ENCODE peak calls at places on chromosomes 13 and 19, in four cellular contexts. One of them, this sample, is unnamed.

GRCh38 chr19:367963-368623 is 23.5 kb upstream of the MIER2 start:
- DNase-seq in tibial nerve: no peak
- DNase-seq in right cardiac atrium: no peak
- DNase-seq in heart right ventricle: no peak
- DNase-seq in this sample: no peak

GRCh38 chr19:32416749-32417469 is 11.3 kb downstream of the DPY19L3 start:
- DNase-seq in tibial nerve: no peak
- DNase-seq in heart right ventricle: no peak
- DNase-seq in right cardiac atrium: peak; percentile 48
- DNase-seq in this sample: no peak

GRCh38 chr19:18291019-18291524 is 9.7 kb upstream of the JUND start:
- DNase-seq in heart right ventricle: no peak
- DNase-seq in tibial nerve: no peak
- DNase-seq in right cardiac atrium: no peak
- DNase-seq in this sample: peak; percentile 65

GRCh38 chr13:113537909-113538688 is 46.5 kb upstream of the TFDP1 start:
- DNase-seq in tibial nerve: no peak
- DNase-seq in heart right ventricle: no peak
- DNase-seq in right cardiac atrium: no peak
- DNase-seq in this sample: no peak

GRCh38 chr13:45479661-45480060 is 14.9 kb downstream of the COG3 start:
- DNase-seq in heart right ventricle: no peak
- DNase-seq in tibial nerve: no peak
- DNase-seq in right cardiac atrium: no peak
- DNase-seq in this sample: no peak

GRCh38 chr13:33509642-33510229 is 224.2 kb upstream of the STARD13 start:
- DNase-seq in right cardiac atrium: peak; percentile 51
- DNase-seq in heart right ventricle: peak; percentile 62
- DNase-seq in tibial nerve: no peak
- DNase-seq in this sample: no peak

GRCh38 chr19:18167975-18168645 is 5.5 kb upstream of the IFI30 start:
- DNase-seq in right cardiac atrium: no peak
- DNase-seq in heart right ventricle: no peak
- DNase-seq in tibial nerve: no peak
- DNase-seq in this sample: peak; percentile 63

GRCh38 chr19:16180611-16181010 is 4.6 kb upstream of the FAM32A start:
- DNase-seq in heart right ventricle: no peak
- DNase-seq in right cardiac atrium: no peak
- DNase-seq in tibial nerve: no peak
- DNase-seq in this sample: no peak

GRCh38 chr19:13881692-13882418 is 4.9 kb downstream of the NANOS3 start:
- DNase-seq in tibial nerve: peak; percentile 46
- DNase-seq in right cardiac atrium: no peak
- DNase-seq in heart right ventricle: no peak
- DNase-seq in this sample: peak; percentile 60
- H3K4me3 ChIP-seq in tibial nerve: no peak overlapping the region
- H3K4me3 ChIP-seq in right cardiac atrium: no peak overlapping the region
- H3K4me3 ChIP-seq in heart right ventricle: no peak overlapping the region
- H3K4me3 ChIP-seq in this sample: no peak overlapping the region

GRCh38 chr13:73957889-73958288 is 176.3 kb downstream of the KLF12 start:
- DNase-seq in right cardiac atrium: no peak
- DNase-seq in tibial nerve: no peak
- DNase-seq in heart right ventricle: no peak
- DNase-seq in this sample: no peak

GRCh38 chr13:73956795-73957408 is 177.3 kb downstream of the KLF12 start:
- DNase-seq in right cardiac atrium: no peak
- DNase-seq in heart right ventricle: no peak
- DNase-seq in tibial nerve: no peak
- DNase-seq in this sample: no peak

GRCh38 chr13:73952683-73953082 is 181.5 kb downstream of the KLF12 start:
- DNase-seq in right cardiac atrium: no peak
- DNase-seq in heart right ventricle: no peak
- DNase-seq in tibial nerve: no peak
- DNase-seq in this sample: no peak

GRCh38 chr13:73956101-73956500 is 178.1 kb downstream of the KLF12 start:
- DNase-seq in heart right ventricle: no peak
- DNase-seq in tibial nerve: no peak
- DNase-seq in right cardiac atrium: no peak
- DNase-seq in this sample: no peak

DNA sequence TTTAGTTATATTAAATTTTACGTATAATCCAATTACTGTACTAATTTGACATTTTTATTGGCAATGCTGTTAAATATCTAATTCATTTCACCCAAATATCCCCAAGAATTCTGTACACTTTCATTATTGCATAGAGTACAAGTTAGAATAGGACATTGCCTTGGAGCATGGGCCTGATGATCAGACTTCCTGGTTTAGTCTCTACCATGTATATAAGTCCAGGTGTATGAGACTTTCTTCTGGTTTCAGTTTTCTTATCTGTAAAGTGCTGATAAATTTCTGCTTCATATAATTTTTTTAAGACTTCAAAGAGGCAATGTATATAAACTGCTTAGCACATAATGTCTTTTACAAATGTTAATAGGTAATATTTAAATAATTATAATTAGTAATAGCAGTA is 179.4 kb downstream of the KLF12 start:
- DNase-seq in tibial nerve: no peak
- DNase-seq in right cardiac atrium: no peak
- DNase-seq in heart right ventricle: no peak
- DNase-seq in this sample: no peak
- H3K4me1 ChIP-seq in tibial nerve: no peaks in the 10 kb centered on the region
- H3K4me1 ChIP-seq in right cardiac atrium: no peaks in the 10 kb centered on the region
- H3K4me1 ChIP-seq in heart right ventricle: no peaks in the 10 kb centered on the region
- H3K4me1 ChIP-seq in this sample: no peaks in the 10 kb centered on the region

DNA sequence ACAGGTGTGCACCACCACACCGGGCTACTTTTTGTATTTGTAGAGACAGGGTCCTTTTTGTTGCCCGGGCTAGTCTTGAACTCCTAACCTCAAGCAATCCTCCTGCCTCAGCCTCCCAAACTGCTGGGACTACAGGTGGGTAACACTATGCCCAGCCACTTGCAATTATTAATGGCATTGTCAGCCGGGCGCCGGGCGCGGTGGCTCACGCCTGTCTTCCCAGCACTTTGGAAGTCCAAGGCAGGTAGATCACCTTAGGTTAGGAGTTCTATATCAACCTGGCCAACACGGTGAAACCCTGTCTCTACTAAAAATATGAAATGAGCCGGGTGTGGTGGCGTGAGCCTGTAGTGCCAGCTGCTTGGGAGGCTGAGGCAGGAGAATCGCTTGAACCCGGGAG is 2.7 kb upstream of the MEX3D start:
- DNase-seq in right cardiac atrium: no peak
- DNase-seq in heart right ventricle: no peak
- DNase-seq in tibial nerve: no peak
- DNase-seq in this sample: no peak
- H3K9me3 ChIP-seq in right cardiac atrium: no peaks in the 10 kb centered on the region
- H3K9me3 ChIP-seq in heart right ventricle: no peaks in the 10 kb centered on the region
- H3K9me3 ChIP-seq in tibial nerve: no peaks in the 10 kb centered on the region
- H3K9me3 ChIP-seq in this sample: no peaks in the 10 kb centered on the region

GRCh38 chr19:49127674-49128544 is 8.6 kb downstream of the PPFIA3 start:
- DNase-seq in tibial nerve: peak; percentile 87
- DNase-seq in right cardiac atrium: peak; percentile 97
- DNase-seq in heart right ventricle: peak; percentile 97
- DNase-seq in this sample: peak; percentile 95
- H3K4me3 ChIP-seq in tibial nerve: peak overlapping the region; percentile 43
- H3K4me3 ChIP-seq in right cardiac atrium: peak overlapping the region; percentile 26
- H3K4me3 ChIP-seq in heart right ventricle: peak overlapping the region; percentile 34
- H3K4me3 ChIP-seq in this sample: no peak overlapping the region

DNA sequence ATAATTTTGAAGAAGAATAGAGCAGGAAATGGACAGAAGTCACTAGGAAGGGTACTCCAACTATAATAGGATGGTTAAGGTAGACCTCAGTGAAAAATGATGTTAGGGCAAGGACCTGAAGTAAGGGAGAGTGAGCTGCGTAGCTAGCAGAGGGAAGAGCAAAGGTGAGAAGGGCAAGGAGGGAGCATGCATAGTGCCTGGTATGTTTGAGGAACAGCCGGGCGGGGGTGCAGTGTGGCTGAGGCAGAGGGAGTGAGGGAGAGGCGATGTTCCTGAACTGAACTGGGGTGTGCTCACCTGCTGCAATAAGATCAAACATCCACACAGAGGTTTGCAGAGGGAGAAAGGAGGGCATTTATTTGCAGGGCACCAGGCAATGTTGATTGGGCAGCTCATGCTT is 110.4 kb downstream of the DNAJC15 start:
- DNase-seq in right cardiac atrium: no peak
- DNase-seq in heart right ventricle: no peak
- DNase-seq in tibial nerve: no peak
- DNase-seq in this sample: no peak
- H3K4me1 ChIP-seq in right cardiac atrium: no peaks in the 10 kb centered on the region
- H3K4me1 ChIP-seq in heart right ventricle: no peaks in the 10 kb centered on the region
- H3K4me1 ChIP-seq in tibial nerve: no peaks in the 10 kb centered on the region
- H3K4me1 ChIP-seq in this sample: peaks cover 7% of the 10 kb centered on the region

GRCh38 chr19:27722625-27723024 is 1490.3 kb downstream of the UQCRFS1 start:
- DNase-seq in tibial nerve: no peak
- DNase-seq in right cardiac atrium: no peak
- DNase-seq in heart right ventricle: no peak
- DNase-seq in this sample: no peak
- H3K9me3 ChIP-seq in tibial nerve: no peaks in the 10 kb centered on the region
- H3K9me3 ChIP-seq in right cardiac atrium: no peaks in the 10 kb centered on the region
- H3K9me3 ChIP-seq in heart right ventricle: peaks cover 76% of the 10 kb centered on the region
- H3K9me3 ChIP-seq in this sample: peaks cover 90% of the 10 kb centered on the region

GRCh38 chr19:48000846-48001245 is 6.4 kb downstream of the ELSPBP1 start:
- DNase-seq in heart right ventricle: no peak
- DNase-seq in tibial nerve: no peak
- DNase-seq in right cardiac atrium: no peak
- DNase-seq in this sample: no peak
- H3K4me3 ChIP-seq in heart right ventricle: no peak overlapping the region
- H3K4me3 ChIP-seq in tibial nerve: no peak overlapping the region
- H3K4me3 ChIP-seq in right cardiac atrium: no peak overlapping the region
- H3K4me3 ChIP-seq in this sample: no peak overlapping the region

This sample was measured in mucosa of descending colon.